ENCODE peak calls at places on chromosomes 13 and 19, in six cellular contexts. F is esophagus squamous epithelium, U is esophagus muscularis mucosa, H is kidney epithelial cell, J is skeletal muscle cell, M is mesendoderm. I is an unnamed sample.

GRCh38 chr19:23052349-23052748 is 49.4 kb upstream of the ZNF728 start:
- DNase-seq in H (no peak), J (no peak), F (no peak), U (no peak), M (no peak), I (no peak)

GRCh38 chr13:32135655-32136054 is 104.1 kb downstream of the FRY start:
- DNase-seq in H (no peak), M (no peak), J (peak), F (no peak), U (no peak), I (peak)

GRCh38 chr19:5536337-5536894 is 31.3 kb downstream of the TINCR start:
- DNase-seq in U (no peak), J (no peak), M (peak), F (no peak), H (no peak), I (peak)

GRCh38 chr19:5676105-5676671 is 4.1 kb downstream of the MICOS13 start:
- DNase-seq in M (no peak), J (no peak), U (no peak), F (no peak), H (no peak), I (no peak)

GRCh38 chr19:1935484-1936208 is 5.3 kb upstream of the CSNK1G2 start:
- DNase-seq in H (no peak), M (peak), U (no peak), F (no peak), J (no peak), I (peak)

GRCh38 chr19:403221-404036 is 5.5 kb downstream of the C2CD4C start:
- DNase-seq in M (no peak), H (no peak), J (no peak), U (no peak), F (no peak), I (no peak)

GRCh38 chr13:30759748-30760147 is 24.4 kb downstream of the ALOX5AP start:
- DNase-seq in M (no peak), F (no peak), U (no peak), H (no peak), J (no peak), I (no peak)

GRCh38 chr13:42071667-42072419 is 23.4 kb downstream of the DGKH start:
- DNase-seq in F (no peak), M (no peak), H (no peak), U (no peak), J (no peak), I (peak)

GRCh38 chr13:79548886-79549285 is 67.9 kb downstream of the NDFIP2 start:
- DNase-seq in F (no peak), M (peak), J (no peak), U (no peak), H (no peak), I (peak)

DNA sequence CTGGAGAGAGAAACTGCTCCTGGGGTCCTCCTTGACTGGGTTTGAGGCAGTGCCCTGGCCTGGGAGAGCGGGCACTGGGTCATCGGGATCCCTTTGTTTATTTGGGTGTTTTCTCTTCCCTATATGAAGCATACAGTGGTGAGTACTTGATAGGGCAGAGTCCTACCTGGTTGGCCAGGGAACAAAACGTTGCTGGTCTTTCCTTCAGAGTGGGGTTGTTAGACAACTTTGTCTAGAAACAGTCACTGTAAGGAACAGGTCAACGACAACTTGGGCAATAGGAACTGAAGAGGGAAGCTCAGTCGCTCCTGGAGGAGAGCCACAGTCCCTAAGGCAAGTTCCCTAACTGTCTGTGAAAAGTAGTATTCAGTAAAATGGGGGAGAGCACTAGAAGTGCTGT is 550 bp upstream of the OLFM4 start:
- DNase-seq in J (no peak), U (no peak), F (no peak), M (no peak), H (no peak), I (no peak)
- H3K4me3 ChIP-seq in J (no peak), U (no peak), F (no peak), M (no peak), H (no peak), I (no peak)

GRCh38 chr13:23722726-23723453 is 152.7 kb downstream of the TNFRSF19 start:
- DNase-seq in U (no peak), H (no peak), M (no peak), F (no peak), J (no peak), I (no peak)

GRCh38 chr13:23715092-23715761 is 145.0 kb downstream of the TNFRSF19 start:
- DNase-seq in F (no peak), J (no peak), M (peak), H (no peak), U (no peak), I (no peak)

GRCh38 chr13:23715762-23716235 is 145.6 kb downstream of the TNFRSF19 start:
- DNase-seq in F (no peak), J (no peak), U (no peak), M (peak), H (no peak), I (peak)

GRCh38 chr13:23714672-23715071 is 144.5 kb downstream of the TNFRSF19 start:
- DNase-seq in J (no peak), F (no peak), U (peak), H (no peak), M (no peak), I (no peak)

GRCh38 chr13:23718916-23719470 is 148.8 kb downstream of the TNFRSF19 start:
- DNase-seq in J (no peak), H (no peak), F (no peak), U (no peak), M (no peak), I (no peak)
- H3K4me3 ChIP-seq in J (no peak), H (no peak), F (no peak), U (no peak), M (no peak), I (no peak)

GRCh38 chr19:47663435-47663910 is 49.7 kb upstream of the EHD2 start:
- DNase-seq in U (no peak), F (no peak), J (peak), H (peak), M (no peak), I (peak)
- H3K4me3 ChIP-seq in U (peak), F (no peak), J (peak), H (no peak), M (no peak), I (peak)

GRCh38 chr19:18478545-18479311 is 40.8 kb upstream of the ISYNA1 start:
- DNase-seq in F (peak), M (peak), H (peak), J (peak), U (peak), I (peak)

GRCh38 chr19:18475762-18476331 is 37.9 kb upstream of the ISYNA1 start:
- DNase-seq in F (no peak), H (no peak), U (no peak), J (no peak), M (no peak), I (no peak)

GRCh38 chr19:18476507-18477041 is 38.6 kb upstream of the ISYNA1 start:
- DNase-seq in U (no peak), F (no peak), J (no peak), M (no peak), H (no peak), I (no peak)

GRCh38 chr19:18477974-18478373 is 40.0 kb upstream of the ISYNA1 start:
- DNase-seq in M (no peak), F (no peak), U (no peak), H (no peak), J (no peak), I (no peak)

GRCh38 chr19:18477042-18477760 is 39.3 kb upstream of the ISYNA1 start:
- DNase-seq in M (peak), U (no peak), F (no peak), J (no peak), H (no peak), I (no peak)
- H3K4me3 ChIP-seq in M (no peak), U (no peak), F (no peak), J (no peak), H (no peak), I (no peak)

GRCh38 chr13:92805766-92806165 is 420.8 kb upstream of the GPC6 start:
- DNase-seq in M (no peak), H (no peak), U (no peak), J (no peak), F (no peak), I (no peak)
- H3K4me3 ChIP-seq in M (no peak), H (no peak), U (peak), J (no peak), F (peak), I (no peak)

GRCh38 chr13:73945871-73946270 is 188.3 kb downstream of the KLF12 start:
- DNase-seq in J (no peak), U (no peak), H (no peak), F (no peak), M (peak), I (no peak)
- H3K4me3 ChIP-seq in J (no peak), U (no peak), H (no peak), F (no peak), M (no peak), I (no peak)

DNA sequence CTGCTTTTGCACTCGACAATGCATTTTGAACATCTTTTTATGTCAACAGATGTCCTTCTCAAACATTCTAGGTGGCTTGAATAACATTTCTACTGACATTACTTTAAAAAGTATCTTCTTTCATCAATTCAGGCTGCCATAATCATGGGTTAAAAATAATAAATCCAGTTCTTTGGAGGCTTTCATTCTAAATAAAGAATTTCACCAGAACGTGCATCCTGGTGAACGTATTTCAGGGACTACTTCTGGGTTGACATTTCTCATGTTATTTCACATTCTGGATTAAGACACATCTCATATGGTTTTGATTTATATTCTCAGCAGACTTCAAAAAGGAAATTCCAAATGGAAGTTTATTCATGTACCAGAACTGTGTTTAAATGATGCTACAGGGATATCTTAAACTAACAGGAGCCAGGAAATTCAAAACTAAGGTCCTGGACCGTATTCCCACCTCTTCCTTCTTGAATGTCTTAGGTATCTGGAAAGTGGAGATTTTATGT is 107.3 kb downstream of the STARD13 start:
- DNase-seq in H (no peak), F (no peak), U (no peak), M (no peak), J (no peak), I (no peak)
- H3K4me3 ChIP-seq in H (no peak), F (no peak), U (no peak), M (no peak), J (no peak), I (no peak)